ENCODE peak calls at places on chromosomes 12 and 14, in six cellular contexts. K is lung, E is heart right ventricle, R is ovary, J is fibroblast of lung, S is heart left ventricle. Z is an unnamed sample.

GRCh38 chr12:125184213-125184952 is 119.1 kb downstream of the AACS start:
- DNase-seq in K (no peak), E (no peak), R (no peak), J (no peak), S (no peak), Z (no peak)

GRCh38 chr14:95557291-95557690 is 22.4 kb downstream of the GLRX5 start:
- DNase-seq in K (no peak), E (no peak), R (no peak), J (no peak), S (no peak), Z (no peak)

GRCh38 chr12:28104893-28105864 is 85.1 kb upstream of the CCDC91 start:
- DNase-seq in K (no peak), E (no peak), R (no peak), J (peak; percentile 15), S (no peak), Z (no peak)

GRCh38 chr14:75884198-75884611 is 97.6 kb downstream of the TGFB3 start:
- DNase-seq in K (no peak), E (no peak), R (no peak), J (peak; percentile 84), S (no peak), Z (no peak)

GRCh38 chr12:6056406-6057211 is 67.9 kb downstream of the VWF start:
- DNase-seq in K (no peak), E (no peak), R (no peak), J (peak; percentile 11), S (no peak), Z (peak; percentile 33)

GRCh38 chr14:70789361-70789760 is 20.0 kb downstream of the MAP3K9 start:
- DNase-seq in K (peak; percentile 68), E (no peak), R (peak; percentile 73), J (peak; percentile 28), S (no peak), Z (peak; percentile 20)

GRCh38 chr12:124640096-124640495 is 72.7 kb upstream of the NCOR2 start:
- DNase-seq in K (no peak), E (no peak), R (no peak), J (peak; percentile 56), S (no peak), Z (no peak)

GRCh38 chr12:68963456-68963859 is 30.5 kb upstream of the CPM start:
- DNase-seq in K (no peak), E (no peak), R (no peak), J (no peak), S (no peak), Z (no peak)

GRCh38 chr14:39175445-39176262 is 600 bp downstream of the PNN start:
- DNase-seq in K (peak; percentile 39), E (no peak), R (no peak), J (no peak), S (no peak), Z (peak; percentile 69)

GRCh38 chr12:132300789-132301722 is 28.3 kb downstream of the GALNT9 start:
- DNase-seq in K (no peak), E (peak; percentile 3), R (no peak), J (no peak), S (no peak), Z (no peak)

GRCh38 chr12:70248916-70249315 is 5.7 kb downstream of the CNOT2 start:
- DNase-seq in K (no peak), E (no peak), R (no peak), J (no peak), S (no peak), Z (no peak)

GRCh38 chr12:80320121-80320678 is 123.8 kb upstream of the PTPRQ start:
- DNase-seq in K (no peak), E (no peak), R (no peak), J (no peak), S (no peak), Z (no peak)

GRCh38 chr14:54211562-54212308 is 185.1 kb upstream of the CDKN3 start:
- DNase-seq in K (no peak), E (no peak), R (no peak), J (peak; percentile 75), S (no peak), Z (no peak)

GRCh38 chr12:102961488-102961801 is 4.0 kb downstream of the ASCL1 start:
- DNase-seq in K (no peak), E (no peak), R (no peak), J (no peak), S (no peak), Z (no peak)

GRCh38 chr12:121980892-121981272 is 40.8 kb upstream of the BCL7A start:
- DNase-seq in K (no peak), E (no peak), R (no peak), J (no peak), S (no peak), Z (no peak)

GRCh38 chr12:30840715-30841114 is 85.8 kb upstream of the TSPAN11 start:
- DNase-seq in K (no peak), E (no peak), R (no peak), J (no peak), S (no peak), Z (no peak)

GRCh38 chr14:38078393-38078792 is 129.3 kb upstream of the SSTR1 start:
- DNase-seq in K (peak; percentile 51), E (no peak), R (no peak), J (no peak), S (no peak), Z (no peak)

GRCh38 chr14:35687335-35687939 is 121.7 kb downstream of the RALGAPA1 start:
- DNase-seq in K (no peak), E (no peak), R (no peak), J (peak; percentile 73), S (no peak), Z (peak; percentile 72)

GRCh38 chr14:103705524-103706284 is 9.5 kb downstream of the XRCC3 start:
- DNase-seq in K (no peak), E (no peak), R (no peak), J (no peak), S (no peak), Z (no peak)

GRCh38 chr14:58280954-58281787 is 17.2 kb upstream of the ARID4A start:
- DNase-seq in K (peak; percentile 51), E (no peak), R (no peak), J (peak; percentile 91), S (peak; percentile 64), Z (peak; percentile 11)

GRCh38 chr14:26917086-26917485 is 319.3 kb upstream of the NOVA1 start:
- DNase-seq in K (no peak), E (no peak), R (no peak), J (peak; percentile 78), S (no peak), Z (peak; percentile 55)

GRCh38 chr12:128365032-128365431 is 98.1 kb downstream of the TMEM132C start:
- DNase-seq in K (no peak), E (no peak), R (no peak), J (no peak), S (no peak), Z (no peak)

GRCh38 chr14:95300002-95300696 is 19.6 kb downstream of the CLMN start:
- DNase-seq in K (no peak), E (no peak), R (no peak), J (no peak), S (no peak), Z (no peak)

GRCh38 chr12:108842364-108842763 is 15.0 kb downstream of the SSH1 start:
- DNase-seq in K (no peak), E (no peak), R (no peak), J (no peak), S (no peak), Z (no peak)
- H3K27ac ChIP-seq in K (peak overlapping the region; percentile 51), E (peak overlapping the region; percentile 60), R (no peak overlapping the region), J (peak overlapping the region; percentile 51), S (peak overlapping the region; percentile 51), Z (no peak overlapping the region)

DNA sequence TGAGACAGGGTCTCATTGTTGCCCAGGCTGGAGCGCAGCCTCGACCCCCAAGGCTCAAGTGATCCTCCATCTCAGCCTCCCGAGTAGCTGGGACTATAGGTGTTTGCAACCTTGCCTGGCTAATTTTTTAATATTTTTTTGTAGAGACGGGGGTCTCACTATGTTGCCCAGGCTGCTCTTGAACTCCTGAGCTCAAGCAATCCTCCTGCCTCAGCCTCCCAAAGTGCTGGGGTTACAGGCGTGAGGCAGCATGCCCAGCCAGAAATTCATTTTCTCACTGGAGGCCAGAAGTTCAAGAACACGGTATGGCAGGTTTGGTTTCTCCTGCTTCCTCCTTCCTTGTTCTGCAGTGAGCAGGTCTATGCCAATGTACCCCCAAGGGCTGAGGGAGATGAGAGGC is 3.7 kb downstream of the RNASE1 start:
- DNase-seq in K (no peak), E (no peak), R (no peak), J (no peak), S (no peak), Z (no peak)
- H3K27me3 ChIP-seq in K (no peaks in the 10 kb centered on the region), E (no peaks in the 10 kb centered on the region), R (no peaks in the 10 kb centered on the region), J (no peaks in the 10 kb centered on the region), S (no peaks in the 10 kb centered on the region), Z (peaks cover 7% of the 10 kb centered on the region)

GRCh38 chr14:92793709-92794546 is at the start of gene GOLGA5:
- DNase-seq in K (peak; percentile 96), E (peak; percentile 98), R (peak; percentile 98), J (peak; percentile 98), S (peak; percentile 98), Z (peak; percentile 97)
- H3K4me1 ChIP-seq in K (no peaks in the 10 kb centered on the region), E (peaks cover 17% of the 10 kb centered on the region), R (peaks cover 6% of the 10 kb centered on the region), J (peaks cover 5% of the 10 kb centered on the region), S (peaks cover 26% of the 10 kb centered on the region), Z (no peaks in the 10 kb centered on the region)

GRCh38 chr12:39236994-39237393 is 205.9 kb downstream of the KIF21A start:
- DNase-seq in K (no peak), E (no peak), R (no peak), J (peak; percentile 16), S (no peak), Z (no peak)
- H3K27ac ChIP-seq in K (no peak overlapping the region), E (no peak overlapping the region), R (no peak overlapping the region), J (no peak overlapping the region), S (no peak overlapping the region), Z (no peak overlapping the region)

Z was measured in SJCRH30.